ENCODE peak calls at places on chromosomes 2 and 18, in seven cellular contexts. B, H, E, K, S, J and G are unnamed samples.

GRCh38 chr2:52264488-52264887 is 1232.6 kb upstream of the NRXN1 start:
- DNase-seq in B (no peak), H (no peak), E (no peak), K (no peak), S (no peak), J (no peak), G (no peak)

GRCh38 chr2:216827073-216827725 is 32.7 kb downstream of the TNP1 start:
- DNase-seq in B (no peak), H (no peak), E (no peak), K (no peak), S (peak; percentile 28), J (no peak), G (no peak)

GRCh38 chr18:43571078-43571689 is 293.9 kb upstream of the SYT4 start:
- DNase-seq in B (peak; percentile 59), H (peak; percentile 45), E (peak; percentile 65), K (no peak), S (peak; percentile 47), J (peak; percentile 71), G (no peak)

GRCh38 chr2:38394903-38395341 is 17.8 kb upstream of the ATL2 start:
- DNase-seq in B (peak; percentile 86), H (no peak), E (peak; percentile 23), K (no peak), S (no peak), J (peak; percentile 21), G (no peak)

GRCh38 chr2:39839261-39839848 is 60.3 kb upstream of the THUMPD2 start:
- DNase-seq in B (no peak), H (no peak), E (no peak), K (no peak), S (no peak), J (peak; percentile 66), G (no peak)

GRCh38 chr18:62928316-62928715 is 213.0 kb downstream of the PHLPP1 start:
- DNase-seq in B (no peak), H (no peak), E (no peak), K (no peak), S (peak; percentile 33), J (no peak), G (no peak)

GRCh38 chr2:20443276-20443920 is 3.5 kb upstream of the RHOB start:
- DNase-seq in B (peak; percentile 71), H (peak; percentile 61), E (no peak), K (peak; percentile 63), S (peak; percentile 57), J (peak; percentile 57), G (no peak)

GRCh38 chr2:62415019-62415431 is 91.0 kb downstream of the TMEM17 start:
- DNase-seq in B (no peak), H (no peak), E (no peak), K (no peak), S (no peak), J (peak; percentile 93), G (no peak)

GRCh38 chr2:317501-318424 is 29.9 kb upstream of the ALKAL2 start:
- DNase-seq in B (peak; percentile 66), H (no peak), E (peak; percentile 55), K (no peak), S (peak; percentile 10), J (no peak), G (no peak)

GRCh38 chr2:176484838-176485237 is 215.6 kb downstream of the MTX2 start:
- DNase-seq in B (no peak), H (no peak), E (no peak), K (no peak), S (no peak), J (no peak), G (no peak)

DNA sequence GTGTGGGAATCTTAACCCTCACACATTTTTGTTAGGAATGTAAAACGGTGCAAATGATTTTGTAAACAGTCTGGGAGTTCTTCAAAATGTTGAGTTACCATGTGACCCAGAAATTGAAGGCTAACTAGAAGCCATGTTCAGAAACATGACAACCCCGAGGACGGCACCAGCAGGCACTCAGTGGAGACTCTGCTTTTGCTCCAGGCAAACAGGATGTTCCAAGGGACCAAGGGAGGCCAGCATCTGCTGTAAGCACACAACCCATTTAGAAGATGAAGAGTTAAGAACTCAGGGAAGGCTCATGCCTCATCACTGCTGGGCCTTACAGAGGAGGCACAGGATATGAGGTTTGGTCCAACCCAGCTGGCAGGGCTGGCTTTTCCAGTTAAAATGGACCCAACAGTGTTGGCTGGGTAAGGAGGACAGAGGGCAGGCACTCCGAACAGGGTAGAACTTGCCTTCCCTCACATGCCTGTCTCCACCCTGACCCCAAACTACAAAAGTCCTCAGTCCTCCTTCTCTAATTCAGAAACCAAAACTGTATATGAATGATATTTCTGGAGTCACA is 23.6 kb downstream of the PARD6G start:
- DNase-seq in B (no peak), H (no peak), E (no peak), K (no peak), S (no peak), J (no peak), G (no peak)
- H3K27ac ChIP-seq in B (no peak overlapping the region), H (no peak overlapping the region), E (no peak overlapping the region), K (no peak overlapping the region), S (no peak overlapping the region), J (no peak overlapping the region), G (no peak overlapping the region)

GRCh38 chr2:48479923-48480322 is 50.0 kb upstream of the STON1 start:
- DNase-seq in B (no peak), H (no peak), E (no peak), K (no peak), S (no peak), J (no peak), G (no peak)

GRCh38 chr2:48482774-48483173 is 47.2 kb upstream of the STON1 start:
- DNase-seq in B (no peak), H (no peak), E (peak; percentile 14), K (no peak), S (no peak), J (no peak), G (peak; percentile 30)

GRCh38 chr2:48482313-48482712 is 47.6 kb upstream of the STON1 start:
- DNase-seq in B (no peak), H (no peak), E (no peak), K (no peak), S (peak; percentile 88), J (no peak), G (no peak)

GRCh38 chr2:48483506-48483905 is 46.4 kb upstream of the STON1 start:
- DNase-seq in B (no peak), H (no peak), E (no peak), K (no peak), S (peak; percentile 63), J (no peak), G (no peak)

GRCh38 chr2:48480526-48480925 is 49.4 kb upstream of the STON1 start:
- DNase-seq in B (no peak), H (no peak), E (no peak), K (no peak), S (no peak), J (no peak), G (no peak)
- H3K27ac ChIP-seq in B (no peak overlapping the region), H (peak overlapping the region; percentile 69), E (no peak overlapping the region), K (no peak overlapping the region), S (no peak overlapping the region), J (no peak overlapping the region), G (no peak overlapping the region)

GRCh38 chr2:237682151-237682550 is 54.8 kb downstream of the LRRFIP1 start:
- DNase-seq in B (no peak), H (no peak), E (no peak), K (peak; percentile 27), S (no peak), J (no peak), G (no peak)
- H3K27ac ChIP-seq in B (no peak overlapping the region), H (no peak overlapping the region), E (no peak overlapping the region), K (no peak overlapping the region), S (no peak overlapping the region), J (no peak overlapping the region), G (no peak overlapping the region)

GRCh38 chr2:10514743-10515142 is 66.6 kb upstream of the ODC1 start:
- DNase-seq in B (peak; percentile 97), H (no peak), E (peak; percentile 98), K (peak; percentile 2), S (peak; percentile 92), J (no peak), G (no peak)

GRCh38 chr2:10513201-10513600 is 65.1 kb upstream of the ODC1 start:
- DNase-seq in B (no peak), H (no peak), E (no peak), K (peak; percentile 10), S (no peak), J (no peak), G (no peak)

GRCh38 chr2:10515887-10516286 is 67.8 kb upstream of the ODC1 start:
- DNase-seq in B (no peak), H (no peak), E (no peak), K (no peak), S (no peak), J (no peak), G (no peak)

GRCh38 chr2:10517351-10518043 is 69.4 kb upstream of the ODC1 start:
- DNase-seq in B (no peak), H (no peak), E (no peak), K (peak; percentile 27), S (no peak), J (no peak), G (no peak)

DNA sequence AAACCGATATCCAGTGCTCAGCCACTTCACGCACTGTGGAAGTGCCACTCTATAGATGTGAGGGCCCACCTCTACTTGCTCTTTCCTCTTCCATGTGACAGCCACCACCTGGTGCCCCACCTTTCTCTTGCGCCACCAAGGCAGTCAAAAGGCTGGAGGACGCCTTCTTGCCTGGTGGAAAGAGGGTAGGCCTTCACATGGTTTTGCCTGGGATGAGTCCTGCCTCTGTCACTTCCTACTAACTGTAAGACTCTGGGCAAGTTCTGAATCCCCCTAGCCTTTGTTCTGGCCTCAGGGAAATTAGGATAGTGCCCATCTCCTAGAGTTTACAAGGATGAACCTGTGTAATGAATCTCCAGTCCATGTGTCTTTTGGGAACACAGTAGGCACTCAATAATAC is 66.2 kb upstream of the ODC1 start:
- DNase-seq in B (no peak), H (no peak), E (no peak), K (peak; percentile 13), S (no peak), J (no peak), G (no peak)
- H3K27ac ChIP-seq in B (peak overlapping the region; percentile 85), H (no peak overlapping the region), E (peak overlapping the region; percentile 69), K (no peak overlapping the region), S (no peak overlapping the region), J (no peak overlapping the region), G (no peak overlapping the region)